ENCODE peak calls at places on chromosome 11, in five cellular contexts. One of them, this sample, is unnamed.

GRCh38 chr11:66335531-66336233 is 552 bp downstream of the RIN1 start:
- DNase-seq in globus pallidus: no peak
- DNase-seq in GM03348: peak
- DNase-seq in NCI-H187: no peak
- DNase-seq in posterior vena cava: peak
- DNase-seq in this sample: no peak

GRCh38 chr11:45556851-45557707 is 108.3 kb downstream of the CHST1 start:
- DNase-seq in globus pallidus: no peak
- DNase-seq in GM03348: no peak
- DNase-seq in NCI-H187: no peak
- DNase-seq in posterior vena cava: no peak
- DNase-seq in this sample: peak

GRCh38 chr11:121112498-121113455 is 11.7 kb downstream of the TECTA start:
- DNase-seq in globus pallidus: peak
- DNase-seq in GM03348: peak
- DNase-seq in NCI-H187: no peak
- DNase-seq in posterior vena cava: peak
- DNase-seq in this sample: peak

GRCh38 chr11:46649180-46649738 is 31.9 kb downstream of the ATG13 start:
- DNase-seq in globus pallidus: peak
- DNase-seq in GM03348: peak
- DNase-seq in NCI-H187: no peak
- DNase-seq in posterior vena cava: peak
- DNase-seq in this sample: peak

GRCh38 chr11:64874308-64874707 is 4.1 kb downstream of the EHD1 start:
- DNase-seq in globus pallidus: peak
- DNase-seq in GM03348: no peak
- DNase-seq in NCI-H187: no peak
- DNase-seq in posterior vena cava: no peak
- DNase-seq in this sample: no peak

GRCh38 chr11:19954899-19955298 is 205.4 kb downstream of the DBX1 start:
- DNase-seq in globus pallidus: no peak
- DNase-seq in GM03348: no peak
- DNase-seq in NCI-H187: no peak
- DNase-seq in posterior vena cava: no peak
- DNase-seq in this sample: no peak

GRCh38 chr11:65743928-65744698 is 23.5 kb upstream of the RNASEH2C start:
- DNase-seq in globus pallidus: no peak
- DNase-seq in GM03348: peak
- DNase-seq in NCI-H187: no peak
- DNase-seq in posterior vena cava: no peak
- DNase-seq in this sample: no peak

GRCh38 chr11:91104237-91104636 is 881.4 kb upstream of the CHORDC1 start:
- DNase-seq in globus pallidus: no peak
- DNase-seq in GM03348: peak
- DNase-seq in NCI-H187: no peak
- DNase-seq in posterior vena cava: no peak
- DNase-seq in this sample: peak

GRCh38 chr11:88813233-88813915 is 252.4 kb downstream of the GRM5 start:
- DNase-seq in globus pallidus: no peak
- DNase-seq in GM03348: no peak
- DNase-seq in NCI-H187: no peak
- DNase-seq in posterior vena cava: no peak
- DNase-seq in this sample: no peak

GRCh38 chr11:17786824-17787525 is 52.4 kb downstream of the KCNC1 start:
- DNase-seq in globus pallidus: no peak
- DNase-seq in GM03348: peak
- DNase-seq in NCI-H187: no peak
- DNase-seq in posterior vena cava: peak
- DNase-seq in this sample: peak

GRCh38 chr11:36041988-36042606 is 98.2 kb downstream of the LDLRAD3 start:
- DNase-seq in globus pallidus: no peak
- DNase-seq in GM03348: peak
- DNase-seq in NCI-H187: no peak
- DNase-seq in posterior vena cava: no peak
- DNase-seq in this sample: no peak

GRCh38 chr11:94706211-94706610 is 61.9 kb upstream of the AMOTL1 start:
- DNase-seq in globus pallidus: no peak
- DNase-seq in GM03348: peak
- DNase-seq in NCI-H187: no peak
- DNase-seq in posterior vena cava: no peak
- DNase-seq in this sample: no peak

GRCh38 chr11:102118937-102119336 is 8.7 kb downstream of the YAP1 start:
- DNase-seq in globus pallidus: no peak
- DNase-seq in GM03348: no peak
- DNase-seq in NCI-H187: no peak
- DNase-seq in posterior vena cava: no peak
- DNase-seq in this sample: no peak

GRCh38 chr11:1992111-1992510 is 5.5 kb downstream of the H19 start:
- DNase-seq in globus pallidus: no peak
- DNase-seq in GM03348: no peak
- DNase-seq in NCI-H187: no peak
- DNase-seq in posterior vena cava: peak
- DNase-seq in this sample: no peak

GRCh38 chr11:66278396-66279091 is 569 bp downstream of the CNIH2 start:
- DNase-seq in globus pallidus: no peak
- DNase-seq in GM03348: peak
- DNase-seq in NCI-H187: no peak
- DNase-seq in posterior vena cava: no peak
- DNase-seq in this sample: no peak

GRCh38 chr11:132987936-132988335 is 544.4 kb downstream of the OPCML start:
- DNase-seq in globus pallidus: no peak
- DNase-seq in GM03348: peak
- DNase-seq in NCI-H187: no peak
- DNase-seq in posterior vena cava: no peak
- DNase-seq in this sample: no peak

GRCh38 chr11:87628161-87628560 is 547.1 kb downstream of the RAB38 start:
- DNase-seq in globus pallidus: no peak
- DNase-seq in GM03348: no peak
- DNase-seq in NCI-H187: no peak
- DNase-seq in posterior vena cava: no peak
- DNase-seq in this sample: no peak

GRCh38 chr11:78714539-78714938 is 139.9 kb upstream of the NARS2 start:
- DNase-seq in globus pallidus: no peak
- DNase-seq in GM03348: no peak
- DNase-seq in NCI-H187: peak
- DNase-seq in posterior vena cava: no peak
- DNase-seq in this sample: no peak

GRCh38 chr11:86103808-86104207 is 34.9 kb upstream of the PICALM start:
- DNase-seq in globus pallidus: peak
- DNase-seq in GM03348: no peak
- DNase-seq in NCI-H187: no peak
- DNase-seq in posterior vena cava: no peak
- DNase-seq in this sample: no peak

GRCh38 chr11:70471254-70471653 is 72.9 kb downstream of the CTTN start:
- DNase-seq in globus pallidus: no peak
- DNase-seq in GM03348: no peak
- DNase-seq in NCI-H187: no peak
- DNase-seq in posterior vena cava: no peak
- DNase-seq in this sample: no peak

GRCh38 chr11:4054643-4055042 is 40.0 kb upstream of the RRM1 start:
- DNase-seq in globus pallidus: no peak
- DNase-seq in GM03348: no peak
- DNase-seq in NCI-H187: no peak
- DNase-seq in posterior vena cava: no peak
- DNase-seq in this sample: no peak

GRCh38 chr11:103091441-103091809 is 535 bp downstream of the DCUN1D5 start:
- DNase-seq in globus pallidus: no peak
- DNase-seq in GM03348: peak
- DNase-seq in NCI-H187: peak
- DNase-seq in posterior vena cava: peak
- DNase-seq in this sample: no peak